ENCODE peak calls at places on chromosomes 7 and 10, in nine cellular contexts. G is GM23248, V is PC-3, L is MM.1S, R is OCI-LY7, Z is neural progenitor cell, N is hepatocyte, U is GM23338, Q is SK-N-SH. T is an unnamed sample.

GRCh38 chr7:305410-306151 is 15.6 kb downstream of the FOXL3 start:
- DNase-seq in U (no peak), N (no peak), Z (no peak), R (no peak), Q (peak; percentile 44), L (no peak), V (no peak), G (no peak), T (no peak)

GRCh38 chr10:110408203-110408871 is 89.4 kb upstream of the DUSP5 start:
- DNase-seq in U (peak; percentile 40), G (peak; percentile 63), V (peak; percentile 94), Z (no peak), N (no peak), L (no peak), Q (no peak), R (no peak), T (no peak)

GRCh38 chr10:73253226-73253557 is 748 bp upstream of the MRPS16 start:
- DNase-seq in L (peak; percentile 48), U (peak; percentile 34), R (peak; percentile 63), Z (peak; percentile 13), V (peak; percentile 54), G (peak; percentile 38), Q (no peak), N (peak; percentile 19), T (no peak)

GRCh38 chr7:106021211-106022067 is 58.4 kb downstream of the CDHR3 start:
- DNase-seq in N (no peak), R (no peak), U (peak; percentile 53), Q (peak; percentile 41), Z (no peak), G (no peak), L (no peak), V (no peak), T (no peak)

GRCh38 chr10:133353202-133353959 is 4.4 kb downstream of the FUOM start:
- DNase-seq in U (no peak), Z (no peak), V (no peak), G (no peak), Q (no peak), N (no peak), L (no peak), R (no peak), T (no peak)

GRCh38 chr10:123847686-123848432 is 43.7 kb downstream of the CPXM2 start:
- DNase-seq in U (no peak), Z (no peak), L (no peak), G (peak; percentile 79), R (no peak), N (peak; percentile 33), V (no peak), Q (peak; percentile 54), T (no peak)

GRCh38 chr7:73560035-73560835 is 2.7 kb upstream of the BCL7B start:
- DNase-seq in Q (peak; percentile 24), L (peak; percentile 42), N (peak; percentile 47), V (peak; percentile 57), G (peak; percentile 94), U (no peak), R (no peak), Z (no peak), T (no peak)

GRCh38 chr7:140541513-140542192 is 62.3 kb upstream of the MKRN1 start:
- DNase-seq in Q (peak; percentile 61), U (peak; percentile 96), N (peak; percentile 66), R (no peak), L (no peak), G (peak; percentile 94), Z (peak; percentile 76), V (peak; percentile 87), T (peak; percentile 75)

GRCh38 chr10:6171891-6172354 is 30.8 kb upstream of the PFKFB3 start:
- DNase-seq in U (no peak), N (no peak), R (no peak), Q (no peak), V (no peak), G (peak; percentile 98), L (no peak), Z (no peak), T (no peak)

GRCh38 chr10:25831138-25831537 is 102.9 kb upstream of the MYO3A start:
- DNase-seq in Q (no peak), N (no peak), L (no peak), R (no peak), V (no peak), Z (no peak), U (no peak), G (no peak), T (no peak)

GRCh38 chr7:30799206-30799975 is 28.2 kb downstream of the MINDY4 start:
- DNase-seq in G (peak; percentile 99), R (peak; percentile 31), Z (no peak), V (peak; percentile 92), Q (no peak), U (no peak), L (no peak), N (no peak), T (no peak)

GRCh38 chr7:961546-962400 is 7.3 kb upstream of the ADAP1 start:
- DNase-seq in N (no peak), L (no peak), G (no peak), U (no peak), R (no peak), Z (peak; percentile 1), Q (peak; percentile 33), V (no peak), T (no peak)

GRCh38 chr7:48046458-48046857 is 11.1 kb downstream of the C7orf57 start:
- DNase-seq in Z (no peak), N (no peak), V (no peak), R (no peak), U (peak; percentile 10), Q (no peak), G (no peak), L (no peak), T (no peak)

GRCh38 chr7:11261470-11261869 is 287.8 kb downstream of the PHF14 start:
- DNase-seq in R (no peak), N (peak; percentile 34), G (no peak), U (no peak), L (no peak), Z (no peak), V (peak; percentile 90), Q (peak; percentile 26), T (peak; percentile 4)

GRCh38 chr10:113267616-113268015 is 285.2 kb upstream of the HABP2 start:
- DNase-seq in V (no peak), G (peak; percentile 71), N (no peak), R (no peak), U (no peak), Z (no peak), L (no peak), Q (no peak), T (no peak)

DNA sequence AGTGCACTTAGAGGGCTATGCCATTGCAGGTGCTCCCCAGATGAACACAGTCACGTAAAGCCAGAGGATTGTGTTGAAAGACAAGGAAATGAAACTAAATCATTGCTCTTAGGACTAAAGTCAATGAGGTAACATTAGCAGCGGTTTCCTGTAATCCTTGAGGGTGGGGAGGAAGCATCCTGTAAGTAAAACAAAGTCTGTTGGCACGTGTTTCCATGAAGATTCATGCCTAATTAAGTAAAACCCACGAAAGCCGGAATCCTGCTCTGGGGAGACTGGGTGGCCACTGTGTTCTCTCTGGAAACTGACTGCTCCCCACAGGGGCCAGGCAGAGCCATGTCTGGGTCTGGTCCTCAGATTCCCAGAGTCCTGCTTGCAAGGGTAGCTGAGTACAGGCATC is 18.3 kb downstream of the STEAP1B start:
- DNase-seq in Q (no peak), L (peak; percentile 81), V (no peak), G (peak; percentile 64), U (no peak), R (peak; percentile 88), N (no peak), Z (no peak), T (no peak)
- TF ChIP-seq EZH2phosphoT487 in Q (no peak), L (no peak), V (no peak), G (no peak), U (no peak), R (no peak), N (no peak), Z (no peak), T (no peak)

DNA sequence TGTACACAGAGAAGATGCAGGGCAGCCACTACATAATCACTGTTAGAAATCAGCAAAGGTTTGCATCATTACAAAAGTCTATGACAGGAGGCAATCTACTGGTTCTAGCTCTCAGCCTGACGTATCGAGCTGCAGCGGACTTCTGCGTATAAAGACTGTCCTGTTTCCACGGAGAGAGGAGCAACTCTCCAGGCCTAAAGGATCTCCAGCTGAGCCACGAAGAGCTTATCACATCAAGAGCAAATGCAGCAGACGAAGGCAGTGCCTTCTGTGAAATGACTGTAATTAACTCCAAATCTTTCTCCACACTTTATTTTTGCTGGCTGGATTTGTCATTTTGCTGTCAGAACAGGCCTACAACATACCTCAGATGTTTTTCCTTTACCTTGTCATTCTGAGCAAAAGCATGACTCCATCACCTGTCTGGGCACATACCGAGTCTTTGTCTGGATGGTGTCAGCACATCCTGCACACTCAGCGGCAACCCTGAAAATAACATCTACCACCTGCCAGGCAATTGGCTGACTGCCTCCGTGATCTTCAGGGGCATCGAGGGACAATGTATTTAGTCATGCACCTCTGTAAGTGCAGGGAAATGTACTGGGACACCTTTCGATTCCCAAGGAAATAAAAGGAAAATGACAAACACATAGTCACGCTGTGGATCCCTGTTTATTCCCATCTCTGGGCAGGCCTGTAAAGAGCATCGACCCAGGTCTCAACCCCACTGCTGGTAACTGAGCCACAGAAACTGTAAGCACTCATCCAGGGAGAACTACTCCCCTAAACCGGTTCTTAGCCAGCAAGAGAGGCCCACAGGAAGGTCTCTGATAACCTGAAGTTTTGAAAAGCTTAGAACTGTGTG is 26.3 kb upstream of the SH3PXD2A start:
- DNase-seq in L (peak; percentile 36), R (no peak), Q (no peak), G (no peak), Z (no peak), U (no peak), V (peak; percentile 69), N (no peak), T (no peak)
- H3K4me1 ChIP-seq in L (peaks cover 4% of the 10 kb centered on the region), R (no peaks in the 10 kb centered on the region), Q (no peaks in the 10 kb centered on the region), G (peaks cover 5% of the 10 kb centered on the region), Z (no peaks in the 10 kb centered on the region), U (no peaks in the 10 kb centered on the region), V (peaks cover 12% of the 10 kb centered on the region), N (no peaks in the 10 kb centered on the region), T (no peaks in the 10 kb centered on the region)

DNA sequence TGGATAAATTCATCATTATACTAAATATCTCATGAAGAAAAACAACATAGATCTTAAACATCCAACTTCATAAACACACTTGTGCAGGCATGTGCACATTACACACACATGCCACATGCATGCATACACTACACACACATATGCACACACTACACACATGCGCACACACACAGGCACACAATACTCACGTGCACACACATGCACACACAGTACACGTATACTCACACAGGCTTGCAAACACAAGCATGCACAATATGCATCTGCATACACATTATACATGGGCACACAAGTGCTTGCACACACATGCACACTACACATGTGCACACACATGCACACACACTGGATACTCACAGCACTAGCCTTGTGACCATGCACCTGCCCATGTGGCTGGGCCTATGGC is 105.2 kb downstream of the ADARB2 start:
- DNase-seq in N (no peak), R (no peak), U (no peak), G (no peak), L (no peak), V (no peak), Q (no peak), Z (no peak), T (no peak)
- TF ChIP-seq EZH2phosphoT487 in N (no peak), R (no peak), U (no peak), G (no peak), L (no peak), V (no peak), Q (no peak), Z (no peak), T (no peak)

DNA sequence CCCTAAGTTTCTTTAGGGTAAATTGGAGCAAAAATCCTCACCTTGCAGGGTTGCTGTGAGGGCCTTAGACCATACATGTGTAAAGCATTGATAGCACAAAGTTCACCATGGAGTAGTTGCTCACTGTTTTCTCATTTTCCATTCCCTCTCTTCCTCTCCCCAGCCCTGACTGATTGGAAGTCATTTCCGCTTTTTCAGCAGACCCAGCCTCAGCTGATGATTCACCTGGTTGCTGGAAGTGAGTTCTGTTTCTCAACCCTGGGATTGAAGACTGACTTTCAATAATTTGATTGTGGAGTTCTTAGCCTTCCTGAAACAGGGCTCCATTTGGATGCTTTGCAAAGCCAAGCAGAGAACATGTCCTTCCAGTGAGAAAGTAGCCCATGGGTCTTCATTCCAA is 107.0 kb downstream of the PLXNA4 start:
- DNase-seq in Z (no peak), Q (no peak), V (peak; percentile 61), N (no peak), R (no peak), U (no peak), L (no peak), G (no peak), T (no peak)
- H3K4me1 ChIP-seq in Z (peaks cover 6% of the 10 kb centered on the region), Q (peaks cover 16% of the 10 kb centered on the region), V (peaks cover 43% of the 10 kb centered on the region), N (peaks cover 12% of the 10 kb centered on the region), R (no peaks in the 10 kb centered on the region), U (peaks cover 3% of the 10 kb centered on the region), L (no peaks in the 10 kb centered on the region), G (no peaks in the 10 kb centered on the region), T (no peaks in the 10 kb centered on the region)